ENCODE peak calls at places on chromosomes 7 and 10, in nine cellular contexts. One of them, this sample, is unnamed.

GRCh38 chr7:27900006-27900405 is 160.0 kb downstream of the TAX1BP1 start:
- DNase-seq in amniotic stem cell: no peak
- DNase-seq in GM13977: no peak
- DNase-seq in AG09309: no peak
- DNase-seq in fibroblast of gingiva: peak; percentile 22
- DNase-seq in DMS53: no peak
- DNase-seq in activated naive CD4-positive, alpha-beta T cell: no peak
- DNase-seq in heart left ventricle: no peak
- DNase-seq in iPS-NIHi11: no peak
- DNase-seq in this sample: no peak

GRCh38 chr7:1188720-1189294 is 28.8 kb upstream of the ZFAND2A start:
- DNase-seq in heart left ventricle: no peak
- DNase-seq in DMS53: no peak
- DNase-seq in iPS-NIHi11: no peak
- DNase-seq in AG09309: no peak
- DNase-seq in GM13977: no peak
- DNase-seq in activated naive CD4-positive, alpha-beta T cell: no peak
- DNase-seq in amniotic stem cell: no peak
- DNase-seq in fibroblast of gingiva: no peak
- DNase-seq in this sample: no peak

GRCh38 chr10:31929260-31929985 is 792 bp upstream of the ARHGAP12 start:
- DNase-seq in AG09309: no peak
- DNase-seq in heart left ventricle: peak; percentile 68
- DNase-seq in fibroblast of gingiva: peak; percentile 33
- DNase-seq in DMS53: peak; percentile 85
- DNase-seq in amniotic stem cell: no peak
- DNase-seq in GM13977: peak; percentile 44
- DNase-seq in activated naive CD4-positive, alpha-beta T cell: no peak
- DNase-seq in iPS-NIHi11: peak; percentile 39
- DNase-seq in this sample: peak; percentile 39

GRCh38 chr10:58991842-58992241 is 184.6 kb upstream of the PHYHIPL start:
- DNase-seq in GM13977: no peak
- DNase-seq in heart left ventricle: no peak
- DNase-seq in DMS53: no peak
- DNase-seq in activated naive CD4-positive, alpha-beta T cell: no peak
- DNase-seq in AG09309: no peak
- DNase-seq in iPS-NIHi11: no peak
- DNase-seq in fibroblast of gingiva: no peak
- DNase-seq in amniotic stem cell: no peak
- DNase-seq in this sample: no peak

GRCh38 chr7:139753079-139753692 is 24.6 kb downstream of the HIPK2 start:
- DNase-seq in activated naive CD4-positive, alpha-beta T cell: no peak
- DNase-seq in DMS53: peak; percentile 60
- DNase-seq in amniotic stem cell: no peak
- DNase-seq in GM13977: no peak
- DNase-seq in AG09309: no peak
- DNase-seq in iPS-NIHi11: peak; percentile 55
- DNase-seq in fibroblast of gingiva: peak; percentile 37
- DNase-seq in heart left ventricle: no peak
- DNase-seq in this sample: no peak

GRCh38 chr10:7610651-7611389 is 55.9 kb downstream of the ITIH5 start:
- DNase-seq in GM13977: no peak
- DNase-seq in iPS-NIHi11: no peak
- DNase-seq in AG09309: peak; percentile 20
- DNase-seq in DMS53: no peak
- DNase-seq in amniotic stem cell: peak; percentile 11
- DNase-seq in activated naive CD4-positive, alpha-beta T cell: no peak
- DNase-seq in fibroblast of gingiva: peak; percentile 82
- DNase-seq in heart left ventricle: peak; percentile 45
- DNase-seq in this sample: no peak

GRCh38 chr10:75283150-75284096 is 47.7 kb upstream of the COMTD1 start:
- DNase-seq in GM13977: no peak
- DNase-seq in AG09309: peak; percentile 46
- DNase-seq in heart left ventricle: peak; percentile 50
- DNase-seq in amniotic stem cell: no peak
- DNase-seq in iPS-NIHi11: peak; percentile 55
- DNase-seq in activated naive CD4-positive, alpha-beta T cell: no peak
- DNase-seq in fibroblast of gingiva: peak; percentile 80
- DNase-seq in DMS53: no peak
- DNase-seq in this sample: no peak

GRCh38 chr10:35058134-35058533 is 32.0 kb downstream of the CUL2 start:
- DNase-seq in DMS53: no peak
- DNase-seq in fibroblast of gingiva: peak; percentile 69
- DNase-seq in heart left ventricle: no peak
- DNase-seq in AG09309: peak; percentile 78
- DNase-seq in GM13977: peak; percentile 29
- DNase-seq in activated naive CD4-positive, alpha-beta T cell: no peak
- DNase-seq in amniotic stem cell: peak; percentile 74
- DNase-seq in iPS-NIHi11: peak; percentile 33
- DNase-seq in this sample: no peak

GRCh38 chr7:14754631-14755030 is 147.9 kb downstream of the DGKB start:
- DNase-seq in heart left ventricle: no peak
- DNase-seq in fibroblast of gingiva: peak; percentile 34
- DNase-seq in iPS-NIHi11: no peak
- DNase-seq in GM13977: no peak
- DNase-seq in AG09309: no peak
- DNase-seq in activated naive CD4-positive, alpha-beta T cell: no peak
- DNase-seq in amniotic stem cell: no peak
- DNase-seq in DMS53: peak; percentile 77
- DNase-seq in this sample: no peak